ENCODE peak calls at places on chromosomes 2 and 18, in ten cellular contexts. One of them, this sample, is unnamed.

GRCh38 chr2:167134381-167135072 is 246.2 kb downstream of the XIRP2 start:
- DNase-seq in GM23338: no peak
- DNase-seq in GM20000: no peak
- DNase-seq in CD14-positive monocyte: no peak
- DNase-seq in thyroid gland: no peak
- DNase-seq in A549: peak; percentile 38
- DNase-seq in osteocyte: no peak
- DNase-seq in WERI-Rb-1: no peak
- DNase-seq in mesothelial cell of epicardium: no peak
- DNase-seq in CD8-positive, alpha-beta T cell: no peak
- DNase-seq in this sample: no peak

GRCh38 chr2:197614532-197614931 is 60.9 kb downstream of the RFTN2 start:
- DNase-seq in A549: no peak
- DNase-seq in GM20000: no peak
- DNase-seq in mesothelial cell of epicardium: no peak
- DNase-seq in CD14-positive monocyte: no peak
- DNase-seq in osteocyte: no peak
- DNase-seq in GM23338: no peak
- DNase-seq in CD8-positive, alpha-beta T cell: no peak
- DNase-seq in WERI-Rb-1: no peak
- DNase-seq in thyroid gland: no peak
- DNase-seq in this sample: no peak

GRCh38 chr2:127413782-127414743 is 4.2 kb upstream of the PROC start:
- DNase-seq in mesothelial cell of epicardium: no peak
- DNase-seq in CD14-positive monocyte: no peak
- DNase-seq in thyroid gland: no peak
- DNase-seq in CD8-positive, alpha-beta T cell: no peak
- DNase-seq in GM20000: no peak
- DNase-seq in GM23338: no peak
- DNase-seq in A549: peak; percentile 76
- DNase-seq in WERI-Rb-1: no peak
- DNase-seq in osteocyte: no peak
- DNase-seq in this sample: no peak

GRCh38 chr2:100767224-100767653 is 52.7 kb upstream of the NPAS2 start:
- DNase-seq in WERI-Rb-1: no peak
- DNase-seq in GM20000: no peak
- DNase-seq in thyroid gland: no peak
- DNase-seq in A549: peak; percentile 22
- DNase-seq in mesothelial cell of epicardium: no peak
- DNase-seq in CD14-positive monocyte: no peak
- DNase-seq in osteocyte: no peak
- DNase-seq in CD8-positive, alpha-beta T cell: no peak
- DNase-seq in GM23338: no peak
- DNase-seq in this sample: no peak

GRCh38 chr2:239165206-239165831 is 235.5 kb downstream of the HDAC4 start:
- DNase-seq in GM23338: no peak
- DNase-seq in thyroid gland: peak; percentile 2
- DNase-seq in GM20000: no peak
- DNase-seq in CD14-positive monocyte: peak; percentile 10
- DNase-seq in WERI-Rb-1: no peak
- DNase-seq in mesothelial cell of epicardium: peak; percentile 5
- DNase-seq in A549: no peak
- DNase-seq in CD8-positive, alpha-beta T cell: no peak
- DNase-seq in osteocyte: peak; percentile 67
- DNase-seq in this sample: no peak

GRCh38 chr18:36811430-36811829 is 17.4 kb downstream of the TPGS2 start:
- DNase-seq in CD14-positive monocyte: no peak
- DNase-seq in mesothelial cell of epicardium: no peak
- DNase-seq in A549: no peak
- DNase-seq in thyroid gland: no peak
- DNase-seq in GM20000: no peak
- DNase-seq in GM23338: no peak
- DNase-seq in osteocyte: no peak
- DNase-seq in WERI-Rb-1: no peak
- DNase-seq in CD8-positive, alpha-beta T cell: no peak
- DNase-seq in this sample: no peak

GRCh38 chr18:64765908-64766307 is 617.0 kb upstream of the LINC00305 start:
- DNase-seq in GM23338: no peak
- DNase-seq in A549: no peak
- DNase-seq in CD8-positive, alpha-beta T cell: no peak
- DNase-seq in thyroid gland: no peak
- DNase-seq in CD14-positive monocyte: no peak
- DNase-seq in GM20000: no peak
- DNase-seq in WERI-Rb-1: no peak
- DNase-seq in mesothelial cell of epicardium: no peak
- DNase-seq in osteocyte: no peak
- DNase-seq in this sample: no peak

GRCh38 chr2:47069628-47070154 is 85.4 kb downstream of the STPG4 start:
- DNase-seq in thyroid gland: peak; percentile 96
- DNase-seq in WERI-Rb-1: no peak
- DNase-seq in osteocyte: no peak
- DNase-seq in GM23338: peak; percentile 95
- DNase-seq in CD14-positive monocyte: no peak
- DNase-seq in CD8-positive, alpha-beta T cell: no peak
- DNase-seq in mesothelial cell of epicardium: no peak
- DNase-seq in GM20000: no peak
- DNase-seq in A549: peak; percentile 73
- DNase-seq in this sample: peak; percentile 85

GRCh38 chr2:207408086-207408794 is 121.5 kb upstream of the CREB1 start:
- DNase-seq in osteocyte: no peak
- DNase-seq in GM20000: no peak
- DNase-seq in CD14-positive monocyte: no peak
- DNase-seq in A549: peak; percentile 88
- DNase-seq in GM23338: no peak
- DNase-seq in WERI-Rb-1: no peak
- DNase-seq in CD8-positive, alpha-beta T cell: no peak
- DNase-seq in thyroid gland: no peak
- DNase-seq in mesothelial cell of epicardium: no peak
- DNase-seq in this sample: peak; percentile 51

GRCh38 chr2:100857915-100858314 is 38.0 kb downstream of the NPAS2 start:
- DNase-seq in osteocyte: no peak
- DNase-seq in mesothelial cell of epicardium: no peak
- DNase-seq in GM23338: no peak
- DNase-seq in WERI-Rb-1: no peak
- DNase-seq in CD8-positive, alpha-beta T cell: no peak
- DNase-seq in A549: peak; percentile 57
- DNase-seq in thyroid gland: no peak
- DNase-seq in CD14-positive monocyte: no peak
- DNase-seq in GM20000: no peak
- DNase-seq in this sample: no peak

GRCh38 chr2:12649602-12650400 is 66.9 kb upstream of the TRIB2 start:
- DNase-seq in WERI-Rb-1: no peak
- DNase-seq in thyroid gland: peak; percentile 58
- DNase-seq in CD8-positive, alpha-beta T cell: no peak
- DNase-seq in A549: no peak
- DNase-seq in GM23338: no peak
- DNase-seq in GM20000: no peak
- DNase-seq in CD14-positive monocyte: no peak
- DNase-seq in osteocyte: no peak
- DNase-seq in mesothelial cell of epicardium: no peak
- DNase-seq in this sample: no peak

GRCh38 chr18:48036641-48037421 is 106.4 kb upstream of the SMAD2 start:
- DNase-seq in GM23338: no peak
- DNase-seq in CD8-positive, alpha-beta T cell: no peak
- DNase-seq in osteocyte: no peak
- DNase-seq in GM20000: no peak
- DNase-seq in WERI-Rb-1: peak; percentile 89
- DNase-seq in A549: no peak
- DNase-seq in thyroid gland: peak; percentile 87
- DNase-seq in mesothelial cell of epicardium: no peak
- DNase-seq in CD14-positive monocyte: peak; percentile 34
- DNase-seq in this sample: no peak

GRCh38 chr18:59604877-59605276 is 92.3 kb downstream of the CCBE1 start:
- DNase-seq in GM20000: no peak
- DNase-seq in CD8-positive, alpha-beta T cell: no peak
- DNase-seq in WERI-Rb-1: no peak
- DNase-seq in thyroid gland: no peak
- DNase-seq in GM23338: no peak
- DNase-seq in mesothelial cell of epicardium: no peak
- DNase-seq in osteocyte: no peak
- DNase-seq in CD14-positive monocyte: no peak
- DNase-seq in A549: no peak
- DNase-seq in this sample: no peak

GRCh38 chr2:174333502-174334277 is 1.1 kb upstream of the SP9 start:
- DNase-seq in CD8-positive, alpha-beta T cell: no peak
- DNase-seq in CD14-positive monocyte: no peak
- DNase-seq in A549: peak; percentile 28
- DNase-seq in WERI-Rb-1: no peak
- DNase-seq in osteocyte: no peak
- DNase-seq in mesothelial cell of epicardium: no peak
- DNase-seq in thyroid gland: no peak
- DNase-seq in GM20000: peak; percentile 41
- DNase-seq in GM23338: peak; percentile 46
- DNase-seq in this sample: no peak
- TF ChIP-seq CTCF in CD8-positive, alpha-beta T cell: no peak
- TF ChIP-seq CTCF in CD14-positive monocyte: no peak
- TF ChIP-seq CTCF in A549: no peak
- TF ChIP-seq CTCF in WERI-Rb-1: no peak
- TF ChIP-seq CTCF in osteocyte: no peak
- TF ChIP-seq CTCF in mesothelial cell of epicardium: no peak
- TF ChIP-seq CTCF in thyroid gland: no peak
- TF ChIP-seq CTCF in GM20000: no peak
- TF ChIP-seq CTCF in GM23338: no peak
- TF ChIP-seq CTCF in this sample: no peak

GRCh38 chr18:52903858-52904257 is 563.9 kb downstream of the DCC start:
- DNase-seq in osteocyte: no peak
- DNase-seq in GM20000: peak; percentile 6
- DNase-seq in GM23338: peak; percentile 77
- DNase-seq in A549: peak; percentile 26
- DNase-seq in thyroid gland: peak; percentile 35
- DNase-seq in WERI-Rb-1: peak; percentile 75
- DNase-seq in mesothelial cell of epicardium: no peak
- DNase-seq in CD8-positive, alpha-beta T cell: no peak
- DNase-seq in CD14-positive monocyte: no peak
- DNase-seq in this sample: peak; percentile 36
- TF ChIP-seq CTCF in osteocyte: peak; percentile 37
- TF ChIP-seq CTCF in GM20000: peak; percentile 38
- TF ChIP-seq CTCF in GM23338: peak; percentile 97
- TF ChIP-seq CTCF in A549: peak; percentile 38
- TF ChIP-seq CTCF in thyroid gland: peak; percentile 24
- TF ChIP-seq CTCF in WERI-Rb-1: peak; percentile 67
- TF ChIP-seq CTCF in mesothelial cell of epicardium: peak; percentile 80
- TF ChIP-seq CTCF in CD8-positive, alpha-beta T cell: no peak
- TF ChIP-seq CTCF in CD14-positive monocyte: no peak
- TF ChIP-seq CTCF in this sample: peak; percentile 3

GRCh38 chr2:71190959-71191943 is 35.7 kb downstream of the PAIP2B start:
- DNase-seq in mesothelial cell of epicardium: no peak
- DNase-seq in GM23338: no peak
- DNase-seq in thyroid gland: no peak
- DNase-seq in A549: peak; percentile 42
- DNase-seq in CD14-positive monocyte: no peak
- DNase-seq in WERI-Rb-1: peak; percentile 18
- DNase-seq in GM20000: no peak
- DNase-seq in CD8-positive, alpha-beta T cell: no peak
- DNase-seq in osteocyte: no peak
- DNase-seq in this sample: no peak
- TF ChIP-seq CTCF in mesothelial cell of epicardium: no peak
- TF ChIP-seq CTCF in GM23338: peak; percentile 33
- TF ChIP-seq CTCF in thyroid gland: no peak
- TF ChIP-seq CTCF in A549: peak; percentile 55
- TF ChIP-seq CTCF in CD14-positive monocyte: no peak
- TF ChIP-seq CTCF in WERI-Rb-1: peak; percentile 35
- TF ChIP-seq CTCF in GM20000: no peak
- TF ChIP-seq CTCF in CD8-positive, alpha-beta T cell: no peak
- TF ChIP-seq CTCF in osteocyte: peak; percentile 39
- TF ChIP-seq CTCF in this sample: no peak

GRCh38 chr2:9390991-9391390 is 32.3 kb downstream of the ITGB1BP1 start:
- DNase-seq in osteocyte: no peak
- DNase-seq in GM20000: no peak
- DNase-seq in WERI-Rb-1: no peak
- DNase-seq in mesothelial cell of epicardium: no peak
- DNase-seq in CD8-positive, alpha-beta T cell: no peak
- DNase-seq in thyroid gland: no peak
- DNase-seq in GM23338: no peak
- DNase-seq in CD14-positive monocyte: no peak
- DNase-seq in A549: no peak
- DNase-seq in this sample: no peak

GRCh38 chr2:9391961-9392695 is 31.2 kb downstream of the ITGB1BP1 start:
- DNase-seq in osteocyte: no peak
- DNase-seq in thyroid gland: no peak
- DNase-seq in CD14-positive monocyte: no peak
- DNase-seq in CD8-positive, alpha-beta T cell: no peak
- DNase-seq in A549: no peak
- DNase-seq in GM23338: no peak
- DNase-seq in GM20000: no peak
- DNase-seq in WERI-Rb-1: no peak
- DNase-seq in mesothelial cell of epicardium: no peak
- DNase-seq in this sample: no peak

GRCh38 chr2:9390151-9390850 is 33.0 kb downstream of the ITGB1BP1 start:
- DNase-seq in GM20000: no peak
- DNase-seq in CD8-positive, alpha-beta T cell: no peak
- DNase-seq in mesothelial cell of epicardium: no peak
- DNase-seq in osteocyte: no peak
- DNase-seq in GM23338: no peak
- DNase-seq in WERI-Rb-1: no peak
- DNase-seq in CD14-positive monocyte: no peak
- DNase-seq in A549: no peak
- DNase-seq in thyroid gland: no peak
- DNase-seq in this sample: no peak

GRCh38 chr2:9394816-9395215 is 28.5 kb downstream of the ITGB1BP1 start:
- DNase-seq in CD8-positive, alpha-beta T cell: no peak
- DNase-seq in A549: no peak
- DNase-seq in GM20000: no peak
- DNase-seq in thyroid gland: no peak
- DNase-seq in osteocyte: no peak
- DNase-seq in CD14-positive monocyte: no peak
- DNase-seq in mesothelial cell of epicardium: no peak
- DNase-seq in GM23338: no peak
- DNase-seq in WERI-Rb-1: no peak
- DNase-seq in this sample: no peak

DNA sequence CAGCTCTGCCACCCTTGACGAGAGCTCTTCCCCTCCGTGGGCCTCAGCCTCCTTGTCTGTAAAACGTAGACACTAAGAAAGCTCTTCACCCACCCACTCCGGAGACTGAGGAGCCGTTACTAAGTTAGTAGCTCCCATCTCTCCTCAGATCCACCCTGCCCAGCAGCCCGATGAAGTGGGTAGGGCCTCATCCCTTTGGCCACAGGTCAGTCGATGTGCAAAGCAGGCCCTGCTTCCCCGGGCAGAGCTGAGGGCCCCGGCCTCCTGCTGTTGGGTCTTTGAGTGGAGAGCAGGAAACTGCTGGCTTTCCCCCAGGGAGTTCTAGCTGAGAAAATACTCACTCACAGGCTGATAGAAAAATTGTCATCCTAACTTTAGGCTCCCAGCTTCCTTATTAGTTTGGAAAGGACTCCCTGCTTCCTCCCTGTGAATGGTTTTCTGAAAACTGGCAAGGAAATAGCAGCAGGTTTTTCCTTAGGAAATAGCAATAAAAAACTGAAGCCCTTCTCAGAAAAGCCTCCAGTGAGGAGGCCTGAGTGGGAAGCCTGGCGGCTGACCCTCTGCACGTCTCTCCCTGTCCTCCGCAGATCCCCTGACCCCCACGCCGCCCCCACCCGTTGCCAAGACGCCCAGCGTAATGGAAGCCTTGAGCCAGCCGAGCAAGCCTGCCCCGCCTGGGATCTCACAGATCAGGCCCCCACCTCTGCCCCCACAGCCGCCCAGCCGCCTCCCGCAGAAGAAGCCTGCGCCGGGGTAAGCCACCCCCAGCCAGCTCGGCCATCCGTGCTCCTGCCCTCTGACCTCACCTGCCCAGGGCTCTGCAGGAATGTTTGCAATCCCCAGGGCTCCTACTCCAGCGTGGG is 30.2 kb downstream of the ITGB1BP1 start:
- DNase-seq in CD8-positive, alpha-beta T cell: no peak
- DNase-seq in CD14-positive monocyte: no peak
- DNase-seq in osteocyte: no peak
- DNase-seq in GM23338: peak; percentile 45
- DNase-seq in WERI-Rb-1: no peak
- DNase-seq in GM20000: no peak
- DNase-seq in A549: no peak
- DNase-seq in thyroid gland: peak; percentile 80
- DNase-seq in mesothelial cell of epicardium: no peak
- DNase-seq in this sample: no peak
- TF ChIP-seq CTCF in CD8-positive, alpha-beta T cell: no peak
- TF ChIP-seq CTCF in CD14-positive monocyte: no peak
- TF ChIP-seq CTCF in osteocyte: no peak
- TF ChIP-seq CTCF in GM23338: no peak
- TF ChIP-seq CTCF in WERI-Rb-1: no peak
- TF ChIP-seq CTCF in GM20000: no peak
- TF ChIP-seq CTCF in A549: no peak
- TF ChIP-seq CTCF in thyroid gland: no peak
- TF ChIP-seq CTCF in mesothelial cell of epicardium: no peak
- TF ChIP-seq CTCF in this sample: no peak

This sample was measured in lung.